ENCODE peak calls at places on chromosomes 13 and 19, in five cellular contexts. One of them, this sample, is unnamed.

GRCh38 chr19:47019431-47020041 is at the start of gene NPAS1:
- DNase-seq in NCI-H446: no peak
- DNase-seq in left kidney: peak
- DNase-seq in left lung: no peak
- DNase-seq in activated T-cell treated with anti-CD3 and anti-CD28 coated beads, Interleukin-2, amount 50 U/mL, for 1 hour: no peak
- DNase-seq in this sample: no peak

GRCh38 chr19:38711726-38712153 is 32.5 kb downstream of the CAPN12 start:
- DNase-seq in NCI-H446: no peak
- DNase-seq in left kidney: no peak
- DNase-seq in left lung: no peak
- DNase-seq in activated T-cell treated with anti-CD3 and anti-CD28 coated beads, Interleukin-2, amount 50 U/mL, for 1 hour: no peak
- DNase-seq in this sample: peak

GRCh38 chr13:113654591-113655357 is 3.2 kb downstream of the ATP4B start:
- DNase-seq in NCI-H446: no peak
- DNase-seq in left kidney: no peak
- DNase-seq in left lung: peak
- DNase-seq in activated T-cell treated with anti-CD3 and anti-CD28 coated beads, Interleukin-2, amount 50 U/mL, for 1 hour: peak
- DNase-seq in this sample: no peak

GRCh38 chr13:80313668-80314278 is 27.2 kb downstream of the SPRY2 start:
- DNase-seq in NCI-H446: no peak
- DNase-seq in left kidney: no peak
- DNase-seq in left lung: no peak
- DNase-seq in activated T-cell treated with anti-CD3 and anti-CD28 coated beads, Interleukin-2, amount 50 U/mL, for 1 hour: no peak
- DNase-seq in this sample: no peak

GRCh38 chr19:1045247-1045603 is 5.3 kb downstream of the ABCA7 start:
- DNase-seq in NCI-H446: no peak
- DNase-seq in left kidney: peak
- DNase-seq in left lung: peak
- DNase-seq in activated T-cell treated with anti-CD3 and anti-CD28 coated beads, Interleukin-2, amount 50 U/mL, for 1 hour: peak
- DNase-seq in this sample: peak

GRCh38 chr19:43682824-43683661 is 13.1 kb upstream of the PLAUR start:
- DNase-seq in NCI-H446: no peak
- DNase-seq in left kidney: no peak
- DNase-seq in left lung: no peak
- DNase-seq in activated T-cell treated with anti-CD3 and anti-CD28 coated beads, Interleukin-2, amount 50 U/mL, for 1 hour: no peak
- DNase-seq in this sample: no peak

GRCh38 chr13:95420501-95420900 is 119.2 kb upstream of the ABCC4 start:
- DNase-seq in NCI-H446: no peak
- DNase-seq in left kidney: no peak
- DNase-seq in left lung: no peak
- DNase-seq in activated T-cell treated with anti-CD3 and anti-CD28 coated beads, Interleukin-2, amount 50 U/mL, for 1 hour: no peak
- DNase-seq in this sample: no peak

GRCh38 chr13:102704238-102704750 is 9.4 kb upstream of the METTL21C start:
- DNase-seq in NCI-H446: no peak
- DNase-seq in left kidney: no peak
- DNase-seq in left lung: no peak
- DNase-seq in activated T-cell treated with anti-CD3 and anti-CD28 coated beads, Interleukin-2, amount 50 U/mL, for 1 hour: no peak
- DNase-seq in this sample: no peak

GRCh38 chr19:33462112-33462726 is 59.4 kb downstream of the PEPD start:
- DNase-seq in NCI-H446: no peak
- DNase-seq in left kidney: peak
- DNase-seq in left lung: peak
- DNase-seq in activated T-cell treated with anti-CD3 and anti-CD28 coated beads, Interleukin-2, amount 50 U/mL, for 1 hour: no peak
- DNase-seq in this sample: no peak

GRCh38 chr13:24168980-24169379 is 8.5 kb downstream of the SPATA13 start:
- DNase-seq in NCI-H446: no peak
- DNase-seq in left kidney: no peak
- DNase-seq in left lung: no peak
- DNase-seq in activated T-cell treated with anti-CD3 and anti-CD28 coated beads, Interleukin-2, amount 50 U/mL, for 1 hour: no peak
- DNase-seq in this sample: no peak

GRCh38 chr19:36638862-36639510 is 27.7 kb downstream of the ZNF461 start:
- DNase-seq in NCI-H446: no peak
- DNase-seq in left kidney: no peak
- DNase-seq in left lung: no peak
- DNase-seq in activated T-cell treated with anti-CD3 and anti-CD28 coated beads, Interleukin-2, amount 50 U/mL, for 1 hour: no peak
- DNase-seq in this sample: no peak

GRCh38 chr19:35125746-35126623 is 8.9 kb downstream of the LGI4 start:
- DNase-seq in NCI-H446: no peak
- DNase-seq in left kidney: no peak
- DNase-seq in left lung: no peak
- DNase-seq in activated T-cell treated with anti-CD3 and anti-CD28 coated beads, Interleukin-2, amount 50 U/mL, for 1 hour: no peak
- DNase-seq in this sample: no peak

GRCh38 chr19:41626877-41627276 is at the start of gene CEACAM4:
- DNase-seq in NCI-H446: no peak
- DNase-seq in left kidney: no peak
- DNase-seq in left lung: peak
- DNase-seq in activated T-cell treated with anti-CD3 and anti-CD28 coated beads, Interleukin-2, amount 50 U/mL, for 1 hour: no peak
- DNase-seq in this sample: no peak

GRCh38 chr13:44106231-44107152 is 226.8 kb downstream of the LACC1 start:
- DNase-seq in NCI-H446: no peak
- DNase-seq in left kidney: no peak
- DNase-seq in left lung: no peak
- DNase-seq in activated T-cell treated with anti-CD3 and anti-CD28 coated beads, Interleukin-2, amount 50 U/mL, for 1 hour: no peak
- DNase-seq in this sample: no peak

GRCh38 chr19:40348961-40349507 is 539 bp downstream of the PLD3 start:
- DNase-seq in NCI-H446: peak
- DNase-seq in left kidney: peak
- DNase-seq in left lung: no peak
- DNase-seq in activated T-cell treated with anti-CD3 and anti-CD28 coated beads, Interleukin-2, amount 50 U/mL, for 1 hour: no peak
- DNase-seq in this sample: peak

GRCh38 chr13:101065314-101065713 is 351.0 kb downstream of the NALCN start:
- DNase-seq in NCI-H446: no peak
- DNase-seq in left kidney: no peak
- DNase-seq in left lung: no peak
- DNase-seq in activated T-cell treated with anti-CD3 and anti-CD28 coated beads, Interleukin-2, amount 50 U/mL, for 1 hour: no peak
- DNase-seq in this sample: no peak

GRCh38 chr13:98480915-98481510 is 95.9 kb downstream of the STK24 start:
- DNase-seq in NCI-H446: no peak
- DNase-seq in left kidney: no peak
- DNase-seq in left lung: no peak
- DNase-seq in activated T-cell treated with anti-CD3 and anti-CD28 coated beads, Interleukin-2, amount 50 U/mL, for 1 hour: no peak
- DNase-seq in this sample: no peak

GRCh38 chr13:97948041-97948440 is 5.4 kb upstream of the IPO5 start:
- DNase-seq in NCI-H446: no peak
- DNase-seq in left kidney: no peak
- DNase-seq in left lung: no peak
- DNase-seq in activated T-cell treated with anti-CD3 and anti-CD28 coated beads, Interleukin-2, amount 50 U/mL, for 1 hour: no peak
- DNase-seq in this sample: no peak

GRCh38 chr19:56312787-56313343 is 1.8 kb downstream of the ZSCAN5A start:
- DNase-seq in NCI-H446: no peak
- DNase-seq in left kidney: no peak
- DNase-seq in left lung: no peak
- DNase-seq in activated T-cell treated with anti-CD3 and anti-CD28 coated beads, Interleukin-2, amount 50 U/mL, for 1 hour: no peak
- DNase-seq in this sample: no peak

GRCh38 chr13:94706854-94707399 is 5.4 kb downstream of the SOX21 start:
- DNase-seq in NCI-H446: no peak
- DNase-seq in left kidney: peak
- DNase-seq in left lung: no peak
- DNase-seq in activated T-cell treated with anti-CD3 and anti-CD28 coated beads, Interleukin-2, amount 50 U/mL, for 1 hour: no peak
- DNase-seq in this sample: no peak

GRCh38 chr19:7928741-7929701 is 3.1 kb upstream of the CTXN1 start:
- DNase-seq in NCI-H446: no peak
- DNase-seq in left kidney: peak
- DNase-seq in left lung: peak
- DNase-seq in activated T-cell treated with anti-CD3 and anti-CD28 coated beads, Interleukin-2, amount 50 U/mL, for 1 hour: peak
- DNase-seq in this sample: peak